ENCODE peak calls at places on chromosome 12, in four cellular contexts. R is ovary, O is colonic mucosa, V is aorta. U is an unnamed sample.
A peak's percentile ranks its signal among the peaks of the same experiment; 100 is the strongest.

GRCh38 chr12:93664573-93665138 is 12.5 kb upstream of the CRADD start:
- DNase-seq in R (no peak), O (no peak), V (no peak), U (no peak)

GRCh38 chr12:116633515-116633914 is 74.3 kb downstream of the MAP1LC3B2 start:
- DNase-seq in R (no peak), O (no peak), V (no peak), U (no peak)

GRCh38 chr12:9049520-9050133 is 60.3 kb downstream of the KLRG1 start:
- DNase-seq in O (no peak), R (no peak), V (no peak), U (no peak)

GRCh38 chr12:47988073-47989022 is 15.9 kb downstream of the COL2A1 start:
- DNase-seq in R (no peak), O (no peak), V (peak; percentile 47), U (peak; percentile 90)

GRCh38 chr12:131459666-131460365 is 251.1 kb upstream of the SFSWAP start:
- DNase-seq in R (no peak), O (no peak), V (no peak), U (no peak)

GRCh38 chr12:97075583-97076268 is 168.7 kb downstream of the NEDD1 start:
- DNase-seq in O (no peak), R (no peak), V (no peak), U (peak; percentile 23)

GRCh38 chr12:53806689-53807088 is 54.9 kb upstream of the CISTR start:
- DNase-seq in V (no peak), O (no peak), R (no peak), U (no peak)

GRCh38 chr12:62744551-62744950 is 190.4 kb downstream of the PPM1H start:
- DNase-seq in R (no peak), O (no peak), V (no peak), U (no peak)

GRCh38 chr12:49187184-49187583 is 1.7 kb downstream of the TUBA1A start:
- DNase-seq in V (no peak), R (peak; percentile 37), O (peak; percentile 29), U (no peak)

GRCh38 chr12:66709893-66710292 is 31.0 kb upstream of the GRIP1 start:
- DNase-seq in O (no peak), R (no peak), V (no peak), U (no peak)

GRCh38 chr12:66708704-66709443 is 30.0 kb upstream of the GRIP1 start:
- DNase-seq in R (no peak), O (no peak), V (no peak), U (no peak)

GRCh38 chr12:66709444-66709773 is 30.5 kb upstream of the GRIP1 start:
- DNase-seq in V (no peak), R (no peak), O (no peak), U (no peak)

DNA sequence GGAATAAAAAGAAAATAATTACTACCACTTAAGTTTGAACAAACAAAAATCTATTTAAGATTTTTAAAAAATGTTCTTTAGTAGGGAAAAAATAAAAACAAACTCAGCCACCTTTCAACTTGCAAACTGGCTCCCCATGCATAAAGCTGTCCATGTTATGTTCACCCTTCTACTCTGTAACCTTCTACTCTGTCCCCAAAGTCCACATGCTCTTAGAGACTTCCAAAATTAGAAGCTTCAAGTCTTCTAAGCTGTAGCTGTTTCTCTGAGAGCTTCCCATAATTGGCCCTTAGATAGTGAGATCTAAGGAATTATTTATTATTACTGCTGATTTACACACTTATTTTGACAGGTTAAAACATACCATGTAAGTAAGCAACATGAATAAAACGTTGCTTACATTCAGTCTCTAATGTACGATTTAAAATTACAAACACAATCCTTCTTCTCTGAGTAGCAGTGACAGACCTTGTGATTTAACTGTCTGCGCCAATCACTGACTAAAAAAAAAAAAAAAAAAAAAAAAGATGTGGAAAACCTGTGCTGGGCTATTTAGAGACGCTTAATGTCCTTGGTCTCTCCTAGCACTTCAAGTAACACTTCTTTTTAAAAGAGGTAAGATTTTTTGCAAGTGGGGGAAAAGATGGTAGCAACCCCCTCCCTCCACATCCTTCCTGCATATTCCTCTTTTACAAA is 28.3 kb upstream of the GRIP1 start:
- DNase-seq in R (no peak), O (no peak), V (no peak), U (no peak)
- H3K36me3 ChIP-seq in R (no peaks in the 10 kb centered on the region), O (no peaks in the 10 kb centered on the region), V (no peaks in the 10 kb centered on the region), U (no peaks in the 10 kb centered on the region)

GRCh38 chr12:133038310-133038709 is 1.0 kb downstream of the ZNF84 start:
- DNase-seq in R (no peak), V (no peak), O (no peak), U (no peak)
- H3K36me3 ChIP-seq in R (no peaks in the 10 kb centered on the region), V (peaks cover 10% of the 10 kb centered on the region), O (peaks cover 6% of the 10 kb centered on the region), U (peaks cover 48% of the 10 kb centered on the region)

GRCh38 chr12:51070004-51070403 is 13.4 kb downstream of the CSRNP2 start:
- DNase-seq in V (no peak), R (no peak), O (no peak), U (no peak)
- H3K36me3 ChIP-seq in V (peaks cover 11% of the 10 kb centered on the region), R (no peaks in the 10 kb centered on the region), O (no peaks in the 10 kb centered on the region), U (peaks cover 84% of the 10 kb centered on the region)

GRCh38 chr12:124345795-124346194 is 50.9 kb downstream of the RFLNA start:
- DNase-seq in O (no peak), V (no peak), R (no peak), U (no peak)

GRCh38 chr12:124346425-124347168 is 51.7 kb downstream of the RFLNA start:
- DNase-seq in R (no peak), O (no peak), V (no peak), U (no peak)

GRCh38 chr12:124347805-124348658 is 53.1 kb downstream of the RFLNA start:
- DNase-seq in V (no peak), O (no peak), R (no peak), U (no peak)

GRCh38 chr12:124348659-124349380 is 53.9 kb downstream of the RFLNA start:
- DNase-seq in V (no peak), O (no peak), R (no peak), U (no peak)

DNA sequence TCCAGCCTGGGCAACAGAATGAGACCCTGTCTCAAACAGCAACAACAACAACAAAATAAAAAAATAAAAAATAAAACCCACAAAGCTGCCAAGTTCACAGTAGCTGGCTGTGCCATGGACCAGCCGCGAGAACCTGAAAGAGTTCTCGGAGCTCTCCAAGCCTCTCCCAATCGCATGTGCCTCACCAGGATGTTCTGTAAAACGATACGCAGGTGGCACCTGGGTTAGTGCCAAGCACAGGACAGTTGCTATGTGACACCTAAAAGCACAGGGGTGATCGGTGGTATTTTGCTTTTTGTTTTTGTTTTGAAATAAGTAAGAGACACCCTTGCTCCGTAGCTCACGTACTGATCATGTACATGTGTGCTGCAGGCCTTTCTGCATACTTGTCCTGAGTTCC is 52.4 kb downstream of the RFLNA start:
- DNase-seq in V (no peak), O (no peak), R (no peak), U (no peak)
- H3K36me3 ChIP-seq in V (no peaks in the 10 kb centered on the region), O (peaks cover 21% of the 10 kb centered on the region), R (no peaks in the 10 kb centered on the region), U (peaks cover 79% of the 10 kb centered on the region)

DNA sequence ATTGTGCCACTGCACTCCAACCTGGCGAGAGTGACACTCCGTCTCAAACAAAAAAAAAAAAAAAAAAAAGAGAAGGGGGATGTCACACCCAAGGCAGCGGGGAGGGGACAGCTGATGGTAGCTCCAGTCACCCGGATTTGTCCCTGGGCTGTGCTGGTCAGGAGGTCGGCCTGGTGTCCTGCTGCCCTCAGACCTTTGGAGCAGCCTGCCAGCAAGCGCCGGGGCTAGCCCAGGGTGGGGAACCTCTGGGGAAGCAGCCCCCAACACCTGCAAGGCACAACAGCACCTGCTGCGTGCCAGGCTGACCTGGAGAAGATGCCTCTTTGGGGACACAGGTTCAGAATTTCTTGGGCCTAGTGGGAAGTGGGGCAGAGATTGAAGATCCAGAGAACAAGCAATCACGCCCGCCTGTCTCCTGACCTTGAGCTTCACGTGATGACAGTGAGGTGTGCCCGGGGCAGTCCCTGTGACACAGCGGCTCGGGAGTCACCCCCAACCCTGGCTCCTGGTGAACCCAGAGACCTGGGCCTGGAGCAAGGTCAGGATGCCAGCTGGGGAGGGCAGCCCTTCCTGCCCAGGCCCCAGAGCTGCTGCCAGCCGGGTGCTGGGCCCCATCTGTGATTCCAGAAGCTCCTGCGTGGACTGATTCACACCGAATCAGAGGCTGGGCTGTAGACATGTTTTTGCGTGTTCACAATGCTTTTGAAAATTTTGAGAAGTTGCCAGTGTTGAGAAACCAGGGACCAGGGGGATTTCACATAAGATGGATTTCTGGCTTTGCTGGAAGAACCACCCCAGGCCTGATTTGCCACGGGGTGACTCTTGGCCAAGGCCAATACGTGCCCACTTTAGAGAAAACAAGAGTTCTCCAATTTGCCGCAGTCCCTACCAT is 66.4 kb downstream of the RFLNA start:
- DNase-seq in R (no peak), V (no peak), O (peak; percentile 45), U (no peak)
- H3K36me3 ChIP-seq in R (no peaks in the 10 kb centered on the region), V (no peaks in the 10 kb centered on the region), O (no peaks in the 10 kb centered on the region), U (peaks cover 29% of the 10 kb centered on the region)

U was measured in neuronal stem cell.